ENCODE peak calls at places on chromosomes 1 and 21, in seven cellular contexts. E is small intestine; C is fibroblast of lung; D is CD4-positive, CD25-positive, alpha-beta regulatory T cell; Y is mucosa of descending colon; B is prostate gland; T is colonic mucosa. H is an unnamed sample. For H3K4me1, the result is how much of the 10 kb centered on the place peaks cover.

GRCh38 chr1:11500881-11501280 is 21.9 kb downstream of the DISP3 start:
- DNase-seq in D (no peak), T (no peak), Y (no peak), C (no peak), E (no peak), B (no peak), H (no peak)

GRCh38 chr1:63693956-63694607 is 79.7 kb upstream of the ROR1 start:
- DNase-seq in Y (no peak), E (no peak), T (no peak), C (peak), D (no peak), B (no peak), H (no peak)

GRCh38 chr1:165910764-165911421 is 83.5 kb downstream of the UCK2 start:
- DNase-seq in C (no peak), Y (peak), E (peak), T (peak), D (no peak), B (peak), H (no peak)

GRCh38 chr1:235802901-235803423 is 63.7 kb downstream of the LYST start:
- DNase-seq in C (no peak), Y (no peak), E (no peak), B (no peak), D (no peak), T (no peak), H (no peak)

GRCh38 chr21:38346286-38346685 is 89.5 kb downstream of the KCNJ15 start:
- DNase-seq in B (no peak), T (no peak), C (no peak), D (no peak), E (no peak), Y (no peak), H (no peak)

GRCh38 chr1:177959793-177960515 is 9.9 kb downstream of the SEC16B start:
- DNase-seq in B (no peak), T (no peak), Y (no peak), E (peak), D (no peak), C (peak), H (no peak)

GRCh38 chr1:160860840-160861505 is 1.7 kb downstream of the CD244 start:
- DNase-seq in D (no peak), Y (no peak), T (no peak), C (no peak), E (no peak), B (no peak), H (no peak)

GRCh38 chr1:109978761-109979488 is 5.6 kb upstream of the AHCYL1 start:
- DNase-seq in E (no peak), D (no peak), T (no peak), B (no peak), C (no peak), Y (no peak), H (no peak)

GRCh38 chr1:187871177-187871576 is 1042.4 kb downstream of the PLA2G4A start:
- DNase-seq in B (no peak), T (no peak), E (no peak), Y (no peak), D (no peak), C (no peak), H (no peak)

GRCh38 chr1:24186993-24187790 is at the start of gene IFNLR1:
- DNase-seq in T (peak), C (no peak), D (peak), B (peak), Y (peak), E (peak), H (peak)

GRCh38 chr1:20280399-20280798 is 10.3 kb upstream of the VWA5B1 start:
- DNase-seq in B (no peak), D (no peak), Y (peak), C (no peak), E (no peak), T (peak), H (no peak)

GRCh38 chr1:29657816-29658215 is 421.5 kb downstream of the PTPRU start:
- DNase-seq in C (no peak), T (peak), Y (no peak), B (no peak), E (no peak), D (no peak), H (no peak)

GRCh38 chr1:17852383-17852782 is 97.2 kb downstream of the ACTL8 start:
- DNase-seq in T (no peak), Y (no peak), C (no peak), B (no peak), E (no peak), D (no peak), H (no peak)

GRCh38 chr1:211935448-211935970 is 99.8 kb downstream of the INTS7 start:
- DNase-seq in Y (no peak), D (no peak), C (no peak), T (no peak), E (no peak), B (no peak), H (no peak)

GRCh38 chr1:213110349-213111300 is 59.6 kb downstream of the RPS6KC1 start:
- DNase-seq in C (no peak), Y (no peak), D (no peak), T (no peak), B (no peak), E (no peak), H (no peak)

GRCh38 chr1:20037877-20038276 is 32.1 kb upstream of the PLA2G5 start:
- DNase-seq in Y (no peak), B (no peak), T (no peak), C (no peak), E (no peak), D (no peak), H (no peak)

GRCh38 chr1:156485984-156486383 is 14.6 kb downstream of the MEF2D start:
- DNase-seq in T (no peak), B (no peak), Y (no peak), E (no peak), D (no peak), C (no peak), H (no peak)

GRCh38 chr1:156484480-156485058 is 16.0 kb downstream of the MEF2D start:
- DNase-seq in E (no peak), C (no peak), B (no peak), D (no peak), T (no peak), Y (no peak), H (no peak)

GRCh38 chr1:156481527-156481926 is 19.0 kb downstream of the MEF2D start:
- DNase-seq in C (no peak), Y (no peak), T (no peak), E (no peak), D (peak), B (no peak), H (no peak)

GRCh38 chr1:156482276-156482675 is 18.3 kb downstream of the MEF2D start:
- DNase-seq in D (no peak), B (no peak), Y (no peak), E (no peak), C (no peak), T (no peak), H (no peak)

DNA sequence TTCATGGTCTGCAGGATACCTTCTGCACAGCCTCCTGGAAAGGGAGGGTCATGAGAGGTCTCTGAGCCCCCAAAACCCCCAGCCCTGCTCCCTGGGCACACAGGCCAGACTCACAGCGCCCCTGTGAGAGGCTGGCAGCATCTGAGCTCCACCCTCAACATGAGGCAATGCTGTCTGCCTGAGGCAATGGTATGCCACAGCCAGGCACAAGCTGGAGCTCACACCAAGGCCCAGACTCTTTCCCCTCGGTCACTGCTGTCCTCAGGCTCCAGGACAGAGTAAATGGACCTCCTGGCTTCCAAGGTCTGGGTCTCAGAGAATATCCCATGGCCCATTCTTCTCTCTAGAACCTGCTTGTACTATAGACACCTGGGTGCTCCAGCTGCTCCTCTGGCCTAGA is 17.2 kb downstream of the MEF2D start:
- DNase-seq in T (no peak), D (no peak), C (no peak), Y (no peak), B (no peak), E (no peak), H (no peak)
- H3K4me1 ChIP-seq in T (under half), D (half or more), C (under half), Y (under half), B (under half), E (under half), H (half or more)

DNA sequence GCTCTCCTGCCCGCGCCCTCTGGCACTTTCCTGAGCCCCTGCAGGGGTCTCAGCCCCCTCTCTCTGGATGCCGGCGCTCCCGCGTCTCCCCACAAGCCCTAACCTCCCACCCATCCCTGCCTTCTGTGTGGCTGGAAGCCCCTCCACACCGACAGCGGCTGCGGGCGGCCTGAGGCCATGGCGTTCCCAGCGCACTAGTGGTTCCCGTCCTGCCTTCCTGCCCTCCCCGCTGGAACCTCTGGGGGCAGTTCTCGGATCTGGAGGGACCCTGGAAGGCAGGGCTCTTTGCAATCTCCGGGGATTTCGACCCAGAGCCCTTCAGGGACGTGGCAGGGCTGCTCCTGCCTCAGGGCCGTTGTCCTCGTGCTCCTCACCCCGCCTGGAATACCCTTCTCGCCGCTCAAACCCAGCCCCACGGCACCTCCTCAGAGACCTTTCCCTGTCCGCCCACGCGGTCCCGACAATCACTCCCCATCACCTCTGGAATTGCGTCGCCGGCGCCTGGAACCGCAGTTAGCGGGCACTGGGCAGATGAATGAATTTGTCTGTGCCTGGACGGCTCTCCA is 493 bp upstream of the ESPN start:
- DNase-seq in T (no peak), B (no peak), E (no peak), C (no peak), D (no peak), Y (no peak), H (no peak)
- H3K4me1 ChIP-seq in T (under half), B (under half), E (under half), C (under half), D (under half), Y (half or more), H (under half)

GRCh38 chr1:150094734-150095133 is 27.2 kb downstream of the VPS45 start:
- DNase-seq in D (no peak), B (no peak), Y (no peak), T (no peak), C (no peak), E (no peak), H (no peak)

GRCh38 chr1:150087415-150087814 is 19.8 kb downstream of the VPS45 start:
- DNase-seq in T (no peak), D (no peak), C (no peak), B (no peak), E (no peak), Y (no peak), H (no peak)

GRCh38 chr1:150093805-150094204 is 26.2 kb downstream of the VPS45 start:
- DNase-seq in D (no peak), B (no peak), Y (no peak), E (no peak), T (no peak), C (no peak), H (peak)

GRCh38 chr1:150089846-150090520 is 22.4 kb downstream of the VPS45 start:
- DNase-seq in Y (no peak), D (no peak), T (no peak), E (no peak), C (no peak), B (no peak), H (no peak)

GRCh38 chr1:150092180-150092791 is 24.7 kb downstream of the VPS45 start:
- DNase-seq in D (no peak), E (no peak), C (no peak), B (no peak), T (no peak), Y (no peak), H (no peak)
- H3K4me1 ChIP-seq in D (under half), E (under half), C (under half), B (under half), T (under half), Y (under half), H (under half)

GRCh38 chr21:33949516-33950424 is 34.2 kb upstream of the ATP5PO start:
- DNase-seq in B (no peak), E (peak), D (peak), T (no peak), C (no peak), Y (no peak), H (no peak)

GRCh38 chr21:33948951-33949444 is 33.4 kb upstream of the ATP5PO start:
- DNase-seq in E (no peak), C (no peak), Y (no peak), D (no peak), T (no peak), B (no peak), H (no peak)

GRCh38 chr21:33947451-33948095 is 32.0 kb upstream of the ATP5PO start:
- DNase-seq in B (peak), Y (peak), T (peak), D (peak), E (peak), C (peak), H (peak)

GRCh38 chr21:33950425-33951079 is 34.9 kb upstream of the ATP5PO start:
- DNase-seq in Y (no peak), T (no peak), C (no peak), E (no peak), D (no peak), B (no peak), H (no peak)

GRCh38 chr21:33948096-33948950 is 32.7 kb upstream of the ATP5PO start:
- DNase-seq in E (peak), Y (peak), B (peak), C (peak), T (peak), D (peak), H (peak)
- H3K4me1 ChIP-seq in E (under half), Y (under half), B (under half), C (under half), T (under half), D (half or more), H (under half)

GRCh38 chr1:53579221-53580008 is 120.2 kb downstream of the DMRTB1 start:
- DNase-seq in B (no peak), Y (no peak), D (no peak), E (no peak), C (no peak), T (no peak), H (peak)

GRCh38 chr1:53580009-53580400 is 120.8 kb downstream of the DMRTB1 start:
- DNase-seq in D (no peak), T (no peak), Y (no peak), C (no peak), B (no peak), E (no peak), H (no peak)

GRCh38 chr1:53581476-53581875 is 122.3 kb downstream of the DMRTB1 start:
- DNase-seq in D (no peak), T (no peak), C (no peak), Y (no peak), B (no peak), E (no peak), H (no peak)

GRCh38 chr1:53582211-53583020 is 123.2 kb downstream of the DMRTB1 start:
- DNase-seq in B (no peak), Y (no peak), E (peak), D (no peak), T (no peak), C (no peak), H (peak)

GRCh38 chr1:53580739-53581475 is 121.7 kb downstream of the DMRTB1 start:
- DNase-seq in E (no peak), T (no peak), Y (no peak), B (no peak), C (no peak), D (no peak), H (no peak)
- H3K4me1 ChIP-seq in E (under half), T (under half), Y (under half), B (under half), C (under half), D (under half), H (under half)

GRCh38 chr1:94621802-94622201 is 80.2 kb upstream of the F3 start:
- DNase-seq in D (no peak), B (no peak), C (no peak), T (peak), E (no peak), Y (no peak), H (no peak)
- H3K4me1 ChIP-seq in D (under half), B (under half), C (under half), T (under half), E (under half), Y (under half), H (under half)

GRCh38 chr1:26994772-26995625 is 1.5 kb downstream of the TRNP1 start:
- DNase-seq in B (no peak), D (no peak), C (no peak), T (no peak), E (no peak), Y (no peak), H (no peak)

GRCh38 chr1:26996665-26997064 is 3.2 kb downstream of the TRNP1 start:
- DNase-seq in C (no peak), B (no peak), T (no peak), D (no peak), Y (no peak), E (no peak), H (no peak)

GRCh38 chr1:26994020-26994745 is 691 bp downstream of the TRNP1 start:
- DNase-seq in E (no peak), C (no peak), D (peak), B (no peak), T (no peak), Y (no peak), H (no peak)

GRCh38 chr1:26998319-26999300 is 5.1 kb downstream of the TRNP1 start:
- DNase-seq in C (peak), D (no peak), E (no peak), Y (no peak), B (no peak), T (no peak), H (no peak)

GRCh38 chr1:26996024-26996423 is 2.5 kb downstream of the TRNP1 start:
- DNase-seq in E (no peak), D (no peak), C (no peak), B (no peak), Y (no peak), T (no peak), H (no peak)
- H3K4me1 ChIP-seq in E (under half), D (under half), C (under half), B (under half), Y (under half), T (under half), H (half or more)

GRCh38 chr1:111309690-111310089 is 19.0 kb downstream of the CHIA start:
- DNase-seq in T (no peak), B (no peak), E (no peak), Y (no peak), D (no peak), C (no peak), H (no peak)
- H3K4me1 ChIP-seq in T (under half), B (under half), E (under half), Y (under half), D (under half), C (under half), H (under half)

H was measured in heart left ventricle.